ENCODE peak calls at places on chromosomes 7 and 10, in four cellular contexts. Y is HAP-1, I is psoas muscle, T is body of pancreas. P is an unnamed sample.

GRCh38 chr7:84783161-84783803 is 403.6 kb downstream of the SEMA3D start:
- DNase-seq in T (no peak), I (no peak), Y (peak; percentile 77), P (no peak)

GRCh38 chr10:107671968-107672367 is 507.5 kb upstream of the SORCS1 start:
- DNase-seq in Y (no peak), T (no peak), I (no peak), P (no peak)

GRCh38 chr7:100467638-100468373 is 3.7 kb upstream of the SPACDR start:
- DNase-seq in Y (no peak), T (no peak), I (no peak), P (no peak)

GRCh38 chr7:69630292-69630691 is 32.0 kb downstream of the AUTS2 start:
- DNase-seq in T (no peak), I (no peak), Y (no peak), P (no peak)

GRCh38 chr10:29386347-29386999 is 97.6 kb downstream of the LYZL1 start:
- DNase-seq in I (no peak), Y (peak; percentile 39), T (no peak), P (no peak)

GRCh38 chr7:116711790-116712189 is 39.8 kb downstream of the MET start:
- DNase-seq in T (no peak), I (no peak), Y (no peak), P (no peak)

GRCh38 chr10:84191106-84191505 is 3.2 kb upstream of the CDHR1 start:
- DNase-seq in I (no peak), Y (no peak), T (no peak), P (no peak)

GRCh38 chr7:139680676-139681462 is 96.9 kb downstream of the HIPK2 start:
- DNase-seq in Y (no peak), I (peak; percentile 81), T (no peak), P (peak; percentile 51)

GRCh38 chr7:152144557-152145245 is 119.2 kb downstream of the GALNT11 start:
- DNase-seq in T (no peak), Y (no peak), I (no peak), P (no peak)

DNA sequence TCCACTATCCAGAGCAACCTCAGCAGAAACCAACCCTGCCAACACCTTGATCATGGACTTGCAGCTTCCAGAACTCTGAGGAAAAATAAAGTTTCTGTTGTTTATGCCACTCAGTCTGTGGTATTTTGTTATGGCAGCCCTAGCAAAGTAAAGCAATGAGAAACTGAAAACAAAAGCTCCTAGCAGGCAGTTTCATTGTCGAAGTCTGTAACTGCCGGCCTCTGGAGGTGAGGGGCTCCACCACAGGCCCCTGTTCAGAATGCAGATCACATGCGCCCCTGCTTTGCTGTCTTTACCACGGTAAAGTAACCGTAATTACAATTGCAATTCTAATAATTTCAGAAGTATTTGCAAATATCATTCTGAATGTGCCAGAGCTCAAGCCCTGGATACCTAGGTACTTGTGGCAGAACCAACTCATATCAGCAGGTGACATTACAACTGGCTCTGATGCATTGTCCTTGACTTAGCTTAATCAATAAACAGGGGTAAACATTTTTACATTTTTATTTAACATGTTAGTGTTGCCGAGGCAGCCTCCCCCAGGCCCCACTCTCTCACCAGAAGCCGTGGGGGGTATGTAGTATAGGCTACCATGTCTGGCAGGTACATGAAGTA is 193.2 kb downstream of the ELMO1 start:
- DNase-seq in T (no peak), I (no peak), Y (no peak), P (no peak)
- H3K4me3 ChIP-seq in T (no peak overlapping the region), I (no peak overlapping the region), Y (no peak overlapping the region), P (no peak overlapping the region)

DNA sequence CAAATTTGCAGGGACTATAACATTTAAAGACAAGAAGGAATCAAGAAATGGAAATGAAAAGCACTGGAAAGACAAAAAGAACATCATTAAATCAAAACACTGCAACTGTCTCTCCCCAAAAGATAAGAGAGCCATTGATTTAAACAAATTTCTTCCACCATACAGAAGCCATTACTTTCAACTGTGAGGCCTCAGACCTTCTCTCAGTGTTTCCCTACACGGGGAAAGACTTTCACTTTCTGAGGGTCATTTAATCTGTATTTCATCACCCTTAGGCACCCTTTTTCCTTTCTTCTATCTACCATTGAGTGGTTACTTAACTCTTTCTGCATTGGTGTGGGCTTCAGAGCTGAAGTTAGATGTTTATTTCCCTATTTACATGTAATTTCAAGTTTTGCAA is 47.5 kb downstream of the CCDC172 start:
- DNase-seq in Y (no peak), I (no peak), T (no peak), P (no peak)
- H3K4me1 ChIP-seq in Y (no peaks in the 10 kb centered on the region), I (no peaks in the 10 kb centered on the region), T (no peaks in the 10 kb centered on the region), P (no peaks in the 10 kb centered on the region)

DNA sequence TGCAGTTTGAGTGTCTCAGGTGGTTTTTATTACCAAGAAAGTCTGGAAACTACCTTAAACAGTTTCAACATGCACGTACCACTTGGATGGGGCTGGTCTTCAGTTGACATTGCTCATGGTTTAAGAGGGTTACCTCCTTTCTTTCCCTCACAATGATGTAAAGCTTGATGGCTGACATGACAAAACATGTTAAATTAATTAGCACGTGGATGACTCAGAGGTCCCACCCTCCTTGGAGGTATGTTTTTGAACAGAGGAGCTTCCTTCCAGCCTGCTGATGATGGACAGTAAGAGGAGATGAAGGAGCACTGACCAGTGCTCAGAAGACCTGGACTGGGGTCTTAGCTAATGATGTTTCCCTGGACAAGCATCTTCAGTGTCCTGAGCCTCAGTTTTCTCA is 322.3 kb upstream of the PODXL start:
- DNase-seq in Y (no peak), I (no peak), T (no peak), P (no peak)
- H3K4me3 ChIP-seq in Y (no peak overlapping the region), I (no peak overlapping the region), T (no peak overlapping the region), P (no peak overlapping the region)

GRCh38 chr10:3982746-3983442 is 197.9 kb upstream of the KLF6 start:
- DNase-seq in Y (no peak), I (no peak), T (no peak), P (no peak)

GRCh38 chr10:3981300-3981699 is 196.3 kb upstream of the KLF6 start:
- DNase-seq in T (no peak), I (no peak), Y (no peak), P (no peak)

GRCh38 chr10:3978762-3979161 is 193.8 kb upstream of the KLF6 start:
- DNase-seq in I (no peak), Y (no peak), T (no peak), P (no peak)

GRCh38 chr10:3980139-3980538 is 195.1 kb upstream of the KLF6 start:
- DNase-seq in T (no peak), Y (no peak), I (no peak), P (no peak)

DNA sequence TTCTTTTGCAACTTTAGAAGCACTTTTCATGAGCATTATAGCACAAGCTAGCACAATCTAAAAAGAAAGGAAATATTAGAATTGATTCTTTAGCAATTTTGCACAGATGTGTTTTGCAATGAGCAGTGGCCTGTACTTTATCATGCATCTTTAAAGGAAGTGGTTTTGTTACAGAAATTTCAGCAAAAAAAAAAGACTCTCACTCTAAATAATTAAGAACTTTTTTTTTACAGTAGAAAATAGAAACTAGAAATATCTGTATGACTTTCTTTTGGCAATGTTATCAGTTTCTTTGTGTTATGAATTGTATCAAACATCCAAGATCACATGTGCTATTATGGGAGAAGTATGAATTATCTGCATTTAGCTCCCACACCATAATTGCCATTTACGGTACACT is 195.7 kb upstream of the KLF6 start:
- DNase-seq in Y (no peak), I (no peak), T (no peak), P (no peak)
- H3K4me1 ChIP-seq in Y (no peaks in the 10 kb centered on the region), I (no peaks in the 10 kb centered on the region), T (no peaks in the 10 kb centered on the region), P (no peaks in the 10 kb centered on the region)

GRCh38 chr10:117541909-117542705 is 439 bp upstream of the EMX2 start:
- DNase-seq in Y (no peak), T (no peak), I (peak; percentile 89), P (no peak)

GRCh38 chr10:117543999-117544728 is 1.6 kb downstream of the EMX2 start:
- DNase-seq in T (no peak), I (no peak), Y (no peak), P (no peak)

GRCh38 chr10:117544729-117545140 is 2.2 kb downstream of the EMX2 start:
- DNase-seq in Y (no peak), I (no peak), T (no peak), P (no peak)

GRCh38 chr10:117542706-117543244 is at the start of gene EMX2:
- DNase-seq in I (no peak), T (no peak), Y (no peak), P (no peak)

DNA sequence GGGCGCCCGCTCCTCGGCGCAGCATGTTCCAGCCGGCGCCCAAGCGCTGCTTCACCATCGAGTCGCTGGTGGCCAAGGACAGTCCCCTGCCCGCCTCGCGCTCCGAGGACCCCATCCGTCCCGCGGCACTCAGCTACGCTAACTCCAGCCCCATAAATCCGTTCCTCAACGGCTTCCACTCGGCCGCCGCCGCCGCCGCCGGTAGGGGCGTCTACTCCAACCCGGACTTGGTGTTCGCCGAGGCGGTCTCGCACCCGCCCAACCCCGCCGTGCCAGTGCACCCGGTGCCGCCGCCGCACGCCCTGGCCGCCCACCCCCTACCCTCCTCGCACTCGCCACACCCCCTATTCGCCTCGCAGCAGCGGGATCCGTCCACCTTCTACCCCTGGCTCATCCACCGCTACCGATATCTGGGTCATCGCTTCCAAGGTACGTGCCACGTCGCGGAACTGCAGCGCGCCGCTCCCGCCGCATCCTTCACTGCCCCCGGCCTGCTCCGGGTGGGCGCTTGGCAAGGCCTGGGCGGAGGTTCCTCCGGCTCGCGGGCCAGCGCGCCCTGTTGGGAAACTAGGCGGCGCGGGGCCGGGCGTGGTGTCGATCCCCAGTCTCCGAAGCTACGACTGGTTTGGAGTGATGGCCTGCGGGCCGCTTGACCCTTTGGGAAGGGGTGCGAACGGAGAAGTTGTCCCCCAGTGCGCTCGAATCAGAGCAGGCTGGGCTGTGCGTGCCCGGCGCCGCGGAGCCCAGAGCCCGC is 876 bp downstream of the EMX2 start:
- DNase-seq in I (peak; percentile 71), Y (no peak), T (no peak), P (no peak)
- H3K4me3 ChIP-seq in I (peak overlapping the region; percentile 68), Y (no peak overlapping the region), T (no peak overlapping the region), P (no peak overlapping the region)

DNA sequence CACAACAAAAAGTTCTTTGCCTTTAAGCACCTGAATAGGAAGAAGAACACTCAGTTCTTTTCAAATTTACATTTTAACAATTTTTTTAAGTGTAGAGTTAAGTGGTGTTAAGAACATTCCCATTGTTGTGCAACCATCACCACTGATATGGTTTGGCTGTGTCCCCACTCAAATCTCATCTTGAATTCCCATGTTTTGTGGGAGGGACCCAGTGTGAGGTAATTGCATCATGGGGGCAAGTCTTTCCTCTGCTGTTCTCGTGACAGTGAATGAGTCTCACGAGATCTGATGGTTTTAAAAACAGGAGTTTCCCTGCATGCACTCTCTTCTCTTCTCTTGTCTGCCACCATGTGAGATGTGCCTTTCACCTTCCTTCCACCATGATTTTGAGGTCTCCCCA is 155.7 kb downstream of the PLXNA4 start:
- DNase-seq in T (no peak), Y (no peak), I (no peak), P (no peak)
- H3K4me1 ChIP-seq in T (no peaks in the 10 kb centered on the region), Y (no peaks in the 10 kb centered on the region), I (no peaks in the 10 kb centered on the region), P (peaks cover 18% of the 10 kb centered on the region)

GRCh38 chr10:13518076-13518692 is 10.6 kb downstream of the BEND7 start:
- DNase-seq in I (no peak), T (no peak), Y (no peak), P (no peak)

GRCh38 chr10:13520194-13520593 is 8.6 kb downstream of the BEND7 start:
- DNase-seq in T (no peak), Y (no peak), I (no peak), P (no peak)

GRCh38 chr10:13516176-13516575 is 12.6 kb downstream of the BEND7 start:
- DNase-seq in T (no peak), Y (no peak), I (no peak), P (no peak)

GRCh38 chr10:13515467-13515866 is 13.3 kb downstream of the BEND7 start:
- DNase-seq in T (no peak), I (no peak), Y (no peak), P (no peak)

DNA sequence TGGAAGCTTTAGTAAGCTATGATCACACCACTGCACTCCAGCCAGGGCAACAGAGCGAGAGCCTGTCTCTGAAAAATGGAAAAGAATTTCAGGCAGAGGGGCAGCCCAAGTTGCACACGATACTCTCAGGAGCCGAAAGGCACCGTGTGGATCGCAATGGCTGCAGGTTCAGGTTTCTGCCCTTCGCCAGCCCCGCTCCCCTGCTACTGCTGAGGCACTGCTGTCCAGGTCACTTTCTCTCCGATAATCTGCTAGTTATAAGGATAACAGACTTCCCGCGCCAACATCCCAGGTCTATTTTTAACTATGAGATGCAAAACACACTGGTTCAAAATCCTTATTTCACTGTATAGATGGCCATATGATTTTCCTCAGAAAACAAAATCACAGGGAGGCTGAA is 11.1 kb downstream of the BEND7 start:
- DNase-seq in T (no peak), Y (no peak), I (no peak), P (no peak)
- H3K4me3 ChIP-seq in T (no peak overlapping the region), Y (no peak overlapping the region), I (no peak overlapping the region), P (no peak overlapping the region)